ENCODE peak calls at places on chromosomes 11 and 22, in four cellular contexts. B, E, M and P are unnamed samples.

GRCh38 chr11:10633261-10633660 is 60.3 kb downstream of the IRAG1 start:
- DNase-seq in B (no peak), E (no peak), M (no peak), P (no peak)

GRCh38 chr11:91691872-91692271 is 532.7 kb upstream of the FAT3 start:
- DNase-seq in E (no peak), M (no peak), B (no peak), P (no peak)

GRCh38 chr11:64510759-64511158 is 80.3 kb upstream of the SLC22A12 start:
- DNase-seq in B (no peak), E (no peak), M (no peak), P (no peak)

GRCh38 chr11:74678041-74678440 is 53.2 kb downstream of the CHRDL2 start:
- DNase-seq in B (no peak), E (no peak), M (no peak), P (no peak)

GRCh38 chr22:39699631-39700348 is 129.2 kb downstream of the CACNA1I start:
- DNase-seq in M (no peak), B (no peak), E (no peak), P (no peak)

GRCh38 chr11:75184757-75185156 is 33.9 kb downstream of the SLCO2B1 start:
- DNase-seq in B (no peak), E (no peak), M (no peak), P (no peak)

GRCh38 chr22:32380991-32381390 is 23.3 kb downstream of the RFPL3 start:
- DNase-seq in B (no peak), M (no peak), E (no peak), P (no peak)

GRCh38 chr11:112355726-112356125 is 95.1 kb upstream of the PLET1 start:
- DNase-seq in E (no peak), B (peak), M (no peak), P (peak)

GRCh38 chr11:122209619-122210377 is 93.8 kb upstream of the BLID start:
- DNase-seq in M (no peak), E (no peak), B (no peak), P (no peak)

GRCh38 chr11:59822989-59823566 is 12.5 kb upstream of the MRPL16 start:
- DNase-seq in M (peak), E (no peak), B (peak), P (peak)

GRCh38 chr11:113283881-113284280 is 30.5 kb upstream of the TTC12 start:
- DNase-seq in M (peak), E (no peak), B (no peak), P (no peak)

GRCh38 chr11:46290598-46291309 is 13.3 kb downstream of the CREB3L1 start:
- DNase-seq in B (peak), E (no peak), M (no peak), P (peak)

GRCh38 chr11:12242926-12243325 is 132.5 kb downstream of the MICAL2 start:
- DNase-seq in B (no peak), M (no peak), E (no peak), P (no peak)

GRCh38 chr11:100618914-100619313 is 68.2 kb upstream of the ARHGAP42 start:
- DNase-seq in M (no peak), E (no peak), B (no peak), P (no peak)

GRCh38 chr11:34274712-34275398 is 83.0 kb downstream of the ABTB2 start:
- DNase-seq in M (no peak), E (no peak), B (no peak), P (no peak)

GRCh38 chr11:78228467-78228866 is 39.7 kb downstream of the USP35 start:
- DNase-seq in E (peak), B (peak), M (peak), P (no peak)

GRCh38 chr11:126284829-126285228 is 1.9 kb downstream of the TIRAP start:
- DNase-seq in M (peak), B (peak), E (peak), P (no peak)

GRCh38 chr11:32312865-32313403 is 122.4 kb downstream of the WT1 start:
- DNase-seq in M (peak), B (peak), E (no peak), P (peak)

GRCh38 chr11:66868726-66869291 is 11.9 kb downstream of the LRFN4 start:
- DNase-seq in M (peak), E (peak), B (peak), P (peak)

GRCh38 chr11:90468923-90469322 is 246.1 kb upstream of the CHORDC1 start:
- DNase-seq in M (no peak), B (no peak), E (no peak), P (no peak)

GRCh38 chr11:58688779-58689503 is 42.8 kb downstream of the GLYAT start:
- DNase-seq in E (no peak), M (no peak), B (no peak), P (no peak)

GRCh38 chr22:30305519-30305905 is 16.2 kb upstream of the CASTOR1 start:
- DNase-seq in E (peak), B (peak), M (no peak), P (no peak)

GRCh38 chr11:130766650-130767297 is 149.5 kb downstream of the SNX19 start:
- DNase-seq in B (no peak), M (no peak), E (no peak), P (no peak)

GRCh38 chr11:72191961-72192381 is at the start of gene FOLR1:
- DNase-seq in E (no peak), B (peak), M (no peak), P (peak)

GRCh38 chr22:20516399-20516798 is 9.0 kb downstream of the MED15 start:
- DNase-seq in M (no peak), E (no peak), B (no peak), P (no peak)

DNA sequence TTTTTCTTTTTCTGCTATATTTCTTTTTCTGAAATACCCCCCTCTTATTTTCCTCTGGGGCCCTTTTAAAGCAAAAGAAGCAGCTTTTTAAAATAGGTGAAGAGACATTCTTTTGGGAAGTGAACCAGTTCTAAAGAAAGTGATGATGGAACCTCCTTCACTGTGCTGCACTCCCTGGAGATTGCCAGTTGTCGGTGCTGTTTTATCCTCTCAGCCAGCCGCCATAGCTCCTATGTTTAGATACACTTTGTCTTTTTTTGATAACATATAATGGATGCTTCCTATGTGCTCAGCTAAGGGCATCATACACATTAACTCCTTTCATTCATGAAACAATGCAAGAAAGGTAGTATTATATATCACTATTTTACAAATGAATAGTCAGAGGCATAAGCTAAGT is 14.0 kb downstream of the CFAP300 start:
- DNase-seq in M (peak), B (peak), E (no peak), P (no peak)
- TF ChIP-seq CREM in M (no peak), B (no peak), E (no peak), P (no peak)

GRCh38 chr11:2104524-2105440 is 34.4 kb downstream of the IGF2 start:
- DNase-seq in B (no peak), E (no peak), M (no peak), P (no peak)

GRCh38 chr11:2106583-2107209 is 32.5 kb downstream of the IGF2 start:
- DNase-seq in M (no peak), E (no peak), B (no peak), P (no peak)

GRCh38 chr11:2103666-2104523 is 35.3 kb downstream of the IGF2 start:
- DNase-seq in E (no peak), B (no peak), M (no peak), P (no peak)

GRCh38 chr11:2107521-2107920 is 31.7 kb downstream of the IGF2 start:
- DNase-seq in E (no peak), B (no peak), M (no peak), P (no peak)

GRCh38 chr11:2105536-2105935 is 33.7 kb downstream of the IGF2 start:
- DNase-seq in E (no peak), B (no peak), M (no peak), P (no peak)
- TF ChIP-seq CREB1 in E (no peak), B (no peak), M (no peak), P (no peak)

DNA sequence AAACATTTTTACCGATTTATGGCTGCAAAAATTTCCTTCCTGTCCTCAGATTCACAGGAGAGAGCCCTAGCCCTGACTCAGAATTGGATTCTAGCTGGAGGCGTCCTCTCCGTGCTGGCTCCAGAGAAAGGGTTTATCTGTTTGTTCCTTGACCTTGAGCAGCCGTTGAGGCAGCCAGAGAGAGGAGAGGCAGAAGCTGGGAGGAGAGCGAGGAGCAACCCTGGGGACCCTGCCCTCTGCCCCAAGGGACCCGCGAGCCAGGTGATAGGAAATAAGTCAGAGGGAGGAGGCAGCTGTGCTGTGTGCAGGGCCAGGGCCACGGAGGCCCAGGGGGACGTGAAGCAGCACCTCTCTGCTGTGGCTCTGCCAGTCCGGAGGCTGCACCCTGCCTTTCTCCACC is 75.6 kb downstream of the IGLL1 start:
- DNase-seq in B (no peak), E (no peak), M (no peak), P (no peak)
- TF ChIP-seq CREM in B (no peak), E (no peak), M (no peak), P (no peak)

DNA sequence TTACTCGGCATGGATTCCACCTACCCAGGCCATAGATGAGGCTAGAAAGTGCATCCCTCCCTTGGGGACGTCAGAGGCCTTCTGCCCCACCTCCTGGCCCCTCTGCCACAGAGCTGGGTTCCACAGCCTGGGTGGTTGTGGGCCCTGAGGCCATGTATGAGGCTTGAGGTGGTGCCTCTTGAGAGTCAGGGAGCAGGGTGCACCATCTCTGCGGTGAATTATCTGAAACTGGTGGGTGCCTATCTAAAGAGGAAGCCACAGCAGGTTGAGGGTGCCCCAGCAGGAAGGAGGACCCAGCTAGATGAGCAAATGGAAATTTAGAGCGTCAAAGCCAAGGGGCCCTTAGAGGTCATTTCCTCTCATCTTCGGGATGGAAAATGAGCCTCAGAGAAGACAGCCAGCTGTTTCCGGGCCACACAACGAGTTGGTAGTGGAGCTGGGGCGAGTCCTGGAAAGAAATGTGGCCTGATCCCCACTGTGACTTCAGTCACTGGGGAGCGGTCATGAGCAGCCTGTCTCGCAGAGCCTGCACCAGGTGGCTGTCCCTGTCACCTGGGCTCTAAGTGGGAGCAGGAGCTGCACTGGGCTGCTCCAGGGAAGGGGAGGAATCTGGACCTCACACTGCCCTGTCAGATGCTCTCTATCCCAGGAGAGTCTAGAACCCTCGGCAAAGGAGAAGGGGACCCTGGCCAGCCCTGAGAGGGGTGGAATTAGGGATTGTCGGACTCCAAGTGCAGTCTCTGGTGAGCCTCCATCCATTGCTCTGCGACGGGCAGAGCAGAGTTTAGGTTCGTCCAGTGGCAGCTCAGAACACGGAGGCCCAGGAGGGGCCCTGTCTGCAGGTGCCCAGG is 7.3 kb downstream of the ADORA2A start:
- DNase-seq in B (no peak), E (peak), M (no peak), P (no peak)
- TF ChIP-seq CREB1 in B (no peak), E (no peak), M (no peak), P (no peak)

DNA sequence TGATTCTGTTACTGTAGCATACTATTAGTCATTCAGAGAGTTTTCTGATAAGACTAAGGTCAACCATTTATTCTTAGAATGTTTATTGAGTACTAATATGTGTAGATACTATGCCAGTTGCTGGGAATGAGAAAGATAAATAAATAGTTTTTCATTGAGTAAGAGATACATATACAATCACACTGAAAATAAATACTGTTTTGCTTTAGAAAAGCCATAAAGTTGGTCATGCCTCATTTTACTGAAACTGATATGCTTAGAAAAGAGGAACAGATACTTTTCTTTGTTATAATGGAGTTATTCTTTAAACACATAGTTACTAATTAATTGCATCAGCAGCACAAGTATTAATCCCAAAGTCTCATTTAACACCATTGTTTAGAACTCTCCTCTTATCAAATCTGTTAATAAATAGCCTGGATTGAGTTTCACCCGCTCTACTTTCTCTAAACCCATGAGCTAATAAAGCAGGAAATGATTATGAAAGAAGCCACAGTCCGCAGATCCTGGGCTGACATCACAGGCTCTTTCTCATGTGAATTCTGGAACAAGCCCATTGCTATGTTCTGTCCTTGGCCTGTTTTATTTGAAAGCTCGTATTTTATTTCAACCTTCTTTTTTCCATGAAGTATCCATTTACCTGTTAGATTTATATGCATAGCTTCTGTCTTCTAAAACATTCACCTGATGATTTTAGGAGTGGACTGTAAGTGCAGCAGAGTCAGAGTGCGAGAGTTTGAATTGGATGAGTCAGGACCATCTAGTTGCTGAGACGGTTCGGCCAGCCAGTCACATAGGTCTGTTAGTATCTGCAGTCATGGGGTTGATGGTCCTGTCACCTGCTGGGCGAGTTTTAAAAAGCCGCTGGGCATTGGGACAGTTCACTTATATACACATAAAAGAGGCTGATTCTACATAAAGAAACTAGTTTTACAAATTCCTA is 35.5 kb downstream of the PIWIL4 start:
- DNase-seq in M (peak), E (peak), B (peak), P (peak)
- TF ChIP-seq CREM in M (no peak), E (peak), B (no peak), P (no peak)